ENCODE peak calls at places on chromosomes 16 and 17, in nine cellular contexts. One of them, this sample, is unnamed.

GRCh38 chr16:49810769-49811315 is 45.1 kb downstream of the ZNF423 start:
- DNase-seq in astrocyte: no peak
- DNase-seq in right cardiac atrium: no peak
- DNase-seq in tibial nerve: no peak
- DNase-seq in CD4-positive, alpha-beta memory T cell: no peak
- DNase-seq in iPS DF 6.9: no peak
- DNase-seq in aorta: no peak
- DNase-seq in BE2C: no peak
- DNase-seq in cardiac fibroblast: no peak
- DNase-seq in this sample: no peak

GRCh38 chr17:50264263-50265113 is 9.8 kb upstream of the TMEM92 start:
- DNase-seq in right cardiac atrium: no peak
- DNase-seq in BE2C: no peak
- DNase-seq in aorta: peak; percentile 60
- DNase-seq in astrocyte: peak; percentile 43
- DNase-seq in CD4-positive, alpha-beta memory T cell: no peak
- DNase-seq in cardiac fibroblast: peak; percentile 47
- DNase-seq in tibial nerve: no peak
- DNase-seq in iPS DF 6.9: no peak
- DNase-seq in this sample: peak; percentile 39

GRCh38 chr16:30524575-30525571 is 1.5 kb downstream of the ZNF768 start:
- DNase-seq in iPS DF 6.9: no peak
- DNase-seq in right cardiac atrium: peak; percentile 60
- DNase-seq in astrocyte: no peak
- DNase-seq in BE2C: no peak
- DNase-seq in aorta: no peak
- DNase-seq in CD4-positive, alpha-beta memory T cell: no peak
- DNase-seq in tibial nerve: no peak
- DNase-seq in cardiac fibroblast: no peak
- DNase-seq in this sample: no peak

GRCh38 chr17:73160980-73161630 is 3.7 kb upstream of the SSTR2 start:
- DNase-seq in BE2C: no peak
- DNase-seq in right cardiac atrium: no peak
- DNase-seq in iPS DF 6.9: no peak
- DNase-seq in aorta: no peak
- DNase-seq in astrocyte: no peak
- DNase-seq in cardiac fibroblast: no peak
- DNase-seq in CD4-positive, alpha-beta memory T cell: no peak
- DNase-seq in tibial nerve: no peak
- DNase-seq in this sample: no peak

GRCh38 chr17:42754782-42755181 is 6.2 kb upstream of the RAMP2 start:
- DNase-seq in aorta: peak; percentile 61
- DNase-seq in CD4-positive, alpha-beta memory T cell: no peak
- DNase-seq in astrocyte: peak; percentile 48
- DNase-seq in iPS DF 6.9: no peak
- DNase-seq in tibial nerve: peak; percentile 91
- DNase-seq in cardiac fibroblast: peak; percentile 82
- DNase-seq in right cardiac atrium: peak; percentile 87
- DNase-seq in BE2C: no peak
- DNase-seq in this sample: peak; percentile 83

GRCh38 chr16:83312015-83312734 is 495.6 kb upstream of the HSBP1 start:
- DNase-seq in tibial nerve: no peak
- DNase-seq in right cardiac atrium: no peak
- DNase-seq in cardiac fibroblast: no peak
- DNase-seq in aorta: no peak
- DNase-seq in astrocyte: no peak
- DNase-seq in CD4-positive, alpha-beta memory T cell: no peak
- DNase-seq in iPS DF 6.9: no peak
- DNase-seq in BE2C: no peak
- DNase-seq in this sample: no peak

GRCh38 chr17:81484195-81484979 is 28.2 kb downstream of the ACTG1 start:
- DNase-seq in astrocyte: peak; percentile 38
- DNase-seq in aorta: peak; percentile 93
- DNase-seq in CD4-positive, alpha-beta memory T cell: peak; percentile 76
- DNase-seq in right cardiac atrium: peak; percentile 96
- DNase-seq in tibial nerve: peak; percentile 80
- DNase-seq in BE2C: peak; percentile 92
- DNase-seq in iPS DF 6.9: no peak
- DNase-seq in cardiac fibroblast: peak; percentile 76
- DNase-seq in this sample: peak; percentile 77

GRCh38 chr17:14150604-14151003 is 81.3 kb downstream of the COX10 start:
- DNase-seq in CD4-positive, alpha-beta memory T cell: no peak
- DNase-seq in iPS DF 6.9: no peak
- DNase-seq in BE2C: no peak
- DNase-seq in cardiac fibroblast: no peak
- DNase-seq in right cardiac atrium: no peak
- DNase-seq in astrocyte: no peak
- DNase-seq in tibial nerve: no peak
- DNase-seq in aorta: no peak
- DNase-seq in this sample: no peak

GRCh38 chr16:27473101-27473900 is 71.3 kb downstream of the IL21R start:
- DNase-seq in right cardiac atrium: no peak
- DNase-seq in aorta: peak; percentile 44
- DNase-seq in cardiac fibroblast: no peak
- DNase-seq in tibial nerve: no peak
- DNase-seq in astrocyte: no peak
- DNase-seq in iPS DF 6.9: no peak
- DNase-seq in BE2C: no peak
- DNase-seq in CD4-positive, alpha-beta memory T cell: no peak
- DNase-seq in this sample: no peak

GRCh38 chr17:42185497-42185860 is 227 bp upstream of the HCRT start:
- DNase-seq in iPS DF 6.9: no peak
- DNase-seq in aorta: no peak
- DNase-seq in right cardiac atrium: peak; percentile 27
- DNase-seq in BE2C: no peak
- DNase-seq in CD4-positive, alpha-beta memory T cell: no peak
- DNase-seq in tibial nerve: no peak
- DNase-seq in cardiac fibroblast: no peak
- DNase-seq in astrocyte: no peak
- DNase-seq in this sample: no peak

GRCh38 chr17:10031102-10031501 is 126.0 kb upstream of the RCVRN start:
- DNase-seq in tibial nerve: no peak
- DNase-seq in BE2C: no peak
- DNase-seq in CD4-positive, alpha-beta memory T cell: no peak
- DNase-seq in iPS DF 6.9: no peak
- DNase-seq in cardiac fibroblast: no peak
- DNase-seq in aorta: no peak
- DNase-seq in right cardiac atrium: no peak
- DNase-seq in astrocyte: no peak
- DNase-seq in this sample: no peak

GRCh38 chr16:2855536-2855935 is 2.4 kb downstream of the PRSS22 start:
- DNase-seq in tibial nerve: no peak
- DNase-seq in BE2C: no peak
- DNase-seq in CD4-positive, alpha-beta memory T cell: no peak
- DNase-seq in iPS DF 6.9: no peak
- DNase-seq in astrocyte: no peak
- DNase-seq in aorta: no peak
- DNase-seq in right cardiac atrium: no peak
- DNase-seq in cardiac fibroblast: no peak
- DNase-seq in this sample: no peak

GRCh38 chr17:33192961-33193911 is 99.9 kb downstream of the ASIC2 start:
- DNase-seq in CD4-positive, alpha-beta memory T cell: no peak
- DNase-seq in iPS DF 6.9: peak; percentile 29
- DNase-seq in tibial nerve: no peak
- DNase-seq in astrocyte: peak; percentile 87
- DNase-seq in right cardiac atrium: no peak
- DNase-seq in BE2C: no peak
- DNase-seq in aorta: no peak
- DNase-seq in cardiac fibroblast: no peak
- DNase-seq in this sample: no peak

GRCh38 chr16:24526701-24527470 is 12.5 kb upstream of the RBBP6 start:
- DNase-seq in right cardiac atrium: no peak
- DNase-seq in astrocyte: no peak
- DNase-seq in iPS DF 6.9: no peak
- DNase-seq in BE2C: no peak
- DNase-seq in tibial nerve: no peak
- DNase-seq in aorta: no peak
- DNase-seq in CD4-positive, alpha-beta memory T cell: no peak
- DNase-seq in cardiac fibroblast: no peak
- DNase-seq in this sample: no peak

GRCh38 chr16:84842516-84843148 is 22.8 kb downstream of the CRISPLD2 start:
- DNase-seq in BE2C: no peak
- DNase-seq in aorta: no peak
- DNase-seq in right cardiac atrium: peak; percentile 26
- DNase-seq in iPS DF 6.9: no peak
- DNase-seq in cardiac fibroblast: no peak
- DNase-seq in tibial nerve: no peak
- DNase-seq in CD4-positive, alpha-beta memory T cell: no peak
- DNase-seq in astrocyte: no peak
- DNase-seq in this sample: no peak

GRCh38 chr16:84840687-84841627 is 21.2 kb downstream of the CRISPLD2 start:
- DNase-seq in astrocyte: no peak
- DNase-seq in right cardiac atrium: peak; percentile 36
- DNase-seq in aorta: no peak
- DNase-seq in CD4-positive, alpha-beta memory T cell: no peak
- DNase-seq in cardiac fibroblast: no peak
- DNase-seq in iPS DF 6.9: no peak
- DNase-seq in BE2C: no peak
- DNase-seq in tibial nerve: no peak
- DNase-seq in this sample: no peak

GRCh38 chr16:84839956-84840355 is 20.2 kb downstream of the CRISPLD2 start:
- DNase-seq in cardiac fibroblast: peak; percentile 71
- DNase-seq in BE2C: no peak
- DNase-seq in CD4-positive, alpha-beta memory T cell: no peak
- DNase-seq in right cardiac atrium: peak; percentile 15
- DNase-seq in aorta: no peak
- DNase-seq in astrocyte: peak; percentile 76
- DNase-seq in iPS DF 6.9: no peak
- DNase-seq in tibial nerve: no peak
- DNase-seq in this sample: no peak

GRCh38 chr16:84843149-84844048 is 23.6 kb downstream of the CRISPLD2 start:
- DNase-seq in tibial nerve: no peak
- DNase-seq in astrocyte: no peak
- DNase-seq in CD4-positive, alpha-beta memory T cell: no peak
- DNase-seq in iPS DF 6.9: no peak
- DNase-seq in cardiac fibroblast: no peak
- DNase-seq in aorta: no peak
- DNase-seq in BE2C: no peak
- DNase-seq in right cardiac atrium: no peak
- DNase-seq in this sample: no peak

DNA sequence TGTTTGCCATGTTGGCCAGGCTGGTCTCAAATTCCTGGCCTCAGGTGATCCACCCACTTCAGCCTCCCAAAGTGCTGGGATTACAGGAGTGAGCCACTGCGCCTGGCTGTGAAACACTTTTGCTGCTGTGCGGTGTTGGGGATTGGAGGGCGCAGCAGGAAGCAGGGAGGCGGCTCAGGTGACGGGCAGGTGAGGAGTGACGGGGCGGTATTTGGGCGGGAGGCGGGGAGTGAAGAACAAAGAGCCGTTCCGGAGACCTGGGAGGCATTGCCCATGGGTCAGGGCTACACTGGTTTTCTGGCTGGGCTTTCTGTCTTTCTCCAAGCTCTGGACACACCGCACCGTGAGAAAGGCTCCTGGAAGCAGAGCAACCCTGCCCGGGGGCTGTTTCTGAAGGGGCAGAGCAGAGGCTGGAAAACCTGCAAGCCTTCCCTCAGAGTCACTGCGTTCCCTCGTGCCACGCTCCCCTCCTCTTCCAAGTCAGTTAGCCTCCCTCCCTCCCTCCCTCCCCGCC is 22.1 kb downstream of the CRISPLD2 start:
- DNase-seq in BE2C: no peak
- DNase-seq in right cardiac atrium: peak; percentile 28
- DNase-seq in tibial nerve: no peak
- DNase-seq in cardiac fibroblast: no peak
- DNase-seq in astrocyte: no peak
- DNase-seq in iPS DF 6.9: no peak
- DNase-seq in aorta: no peak
- DNase-seq in CD4-positive, alpha-beta memory T cell: no peak
- DNase-seq in this sample: no peak
- H3K4me3 ChIP-seq in BE2C: no peak overlapping the region
- H3K4me3 ChIP-seq in right cardiac atrium: no peak overlapping the region
- H3K4me3 ChIP-seq in tibial nerve: no peak overlapping the region
- H3K4me3 ChIP-seq in cardiac fibroblast: no peak overlapping the region
- H3K4me3 ChIP-seq in astrocyte: no peak overlapping the region
- H3K4me3 ChIP-seq in iPS DF 6.9: no peak overlapping the region
- H3K4me3 ChIP-seq in aorta: no peak overlapping the region
- H3K4me3 ChIP-seq in CD4-positive, alpha-beta memory T cell: no peak overlapping the region
- H3K4me3 ChIP-seq in this sample: no peak overlapping the region

DNA sequence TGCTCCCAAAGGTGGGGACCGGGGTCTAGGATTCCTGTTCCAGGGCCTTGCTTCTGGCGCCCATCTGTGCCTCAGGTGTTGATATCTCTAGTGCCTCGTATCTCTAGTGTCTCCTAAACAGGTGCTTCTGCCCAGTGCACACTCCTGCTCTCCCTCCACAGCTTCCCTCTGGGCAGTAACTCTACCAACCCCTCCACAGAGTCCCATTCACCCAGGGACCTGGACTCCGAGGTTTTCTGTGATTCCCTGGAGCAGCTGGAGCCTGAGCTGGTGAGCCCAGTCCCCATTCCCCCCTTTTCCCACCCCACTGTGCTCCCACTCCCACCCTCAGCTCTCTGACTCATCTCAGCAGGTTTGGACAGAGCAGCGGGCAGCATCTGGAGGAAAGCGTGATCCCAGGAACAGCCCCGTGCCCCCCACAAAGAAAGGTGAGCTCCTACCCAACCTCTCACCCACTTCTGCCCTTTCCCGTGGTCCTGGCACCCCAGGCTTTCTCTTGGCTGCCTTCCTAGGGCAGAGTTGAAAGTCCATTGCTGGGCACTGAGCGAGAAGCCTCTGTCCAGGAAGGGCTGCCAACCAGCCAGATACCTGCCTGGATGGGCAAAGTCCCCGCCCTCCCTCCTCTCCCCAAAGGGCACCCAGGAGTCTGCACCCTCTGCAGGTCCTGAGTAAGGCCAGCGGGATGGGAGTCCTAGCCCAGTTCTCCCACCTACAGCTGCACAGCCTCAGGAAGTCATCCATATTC is 2.2 kb downstream of the ACBD4 start:
- DNase-seq in iPS DF 6.9: no peak
- DNase-seq in CD4-positive, alpha-beta memory T cell: no peak
- DNase-seq in right cardiac atrium: no peak
- DNase-seq in BE2C: no peak
- DNase-seq in tibial nerve: no peak
- DNase-seq in aorta: no peak
- DNase-seq in astrocyte: no peak
- DNase-seq in cardiac fibroblast: no peak
- DNase-seq in this sample: no peak
- H3K4me3 ChIP-seq in iPS DF 6.9: no peak overlapping the region
- H3K4me3 ChIP-seq in CD4-positive, alpha-beta memory T cell: no peak overlapping the region
- H3K4me3 ChIP-seq in right cardiac atrium: no peak overlapping the region
- H3K4me3 ChIP-seq in BE2C: no peak overlapping the region
- H3K4me3 ChIP-seq in tibial nerve: no peak overlapping the region
- H3K4me3 ChIP-seq in aorta: no peak overlapping the region
- H3K4me3 ChIP-seq in astrocyte: no peak overlapping the region
- H3K4me3 ChIP-seq in cardiac fibroblast: no peak overlapping the region
- H3K4me3 ChIP-seq in this sample: no peak overlapping the region

GRCh38 chr17:3475812-3476686 is at the start of gene ASPA:
- DNase-seq in right cardiac atrium: no peak
- DNase-seq in BE2C: no peak
- DNase-seq in cardiac fibroblast: peak; percentile 29
- DNase-seq in astrocyte: no peak
- DNase-seq in aorta: no peak
- DNase-seq in iPS DF 6.9: no peak
- DNase-seq in CD4-positive, alpha-beta memory T cell: no peak
- DNase-seq in tibial nerve: no peak
- DNase-seq in this sample: peak; percentile 46
- H3K4me3 ChIP-seq in right cardiac atrium: peak within 1 kb of the TSS; percentile 69
- H3K4me3 ChIP-seq in BE2C: no peak within 1 kb of the TSS
- H3K4me3 ChIP-seq in cardiac fibroblast: peak within 1 kb of the TSS; percentile 22
- H3K4me3 ChIP-seq in astrocyte: no peak within 1 kb of the TSS
- H3K4me3 ChIP-seq in aorta: no peak within 1 kb of the TSS
- H3K4me3 ChIP-seq in iPS DF 6.9: no peak within 1 kb of the TSS
- H3K4me3 ChIP-seq in CD4-positive, alpha-beta memory T cell: no peak within 1 kb of the TSS
- H3K4me3 ChIP-seq in tibial nerve: peak within 1 kb of the TSS; percentile 48
- H3K4me3 ChIP-seq in this sample: peak within 1 kb of the TSS; percentile 63

GRCh38 chr16:89563639-89564392 is 3.3 kb downstream of the RPL13 start:
- DNase-seq in cardiac fibroblast: no peak
- DNase-seq in astrocyte: no peak
- DNase-seq in aorta: no peak
- DNase-seq in CD4-positive, alpha-beta memory T cell: no peak
- DNase-seq in BE2C: no peak
- DNase-seq in right cardiac atrium: no peak
- DNase-seq in tibial nerve: no peak
- DNase-seq in iPS DF 6.9: no peak
- DNase-seq in this sample: no peak
- H3K4me3 ChIP-seq in cardiac fibroblast: no peak overlapping the region
- H3K4me3 ChIP-seq in astrocyte: peak overlapping the region; percentile 83
- H3K4me3 ChIP-seq in aorta: no peak overlapping the region
- H3K4me3 ChIP-seq in CD4-positive, alpha-beta memory T cell: no peak overlapping the region
- H3K4me3 ChIP-seq in BE2C: peak overlapping the region; percentile 99
- H3K4me3 ChIP-seq in right cardiac atrium: no peak overlapping the region
- H3K4me3 ChIP-seq in tibial nerve: no peak overlapping the region
- H3K4me3 ChIP-seq in iPS DF 6.9: no peak overlapping the region
- H3K4me3 ChIP-seq in this sample: peak overlapping the region; percentile 14

This sample was measured in fibroblast of the aortic adventitia.